ENCODE peak calls at places on chromosome 16, in five cellular contexts. N is lower lobe of right lung, F is psoas muscle, P is A549, W is dorsolateral prefrontal cortex. J is an unnamed sample.

GRCh38 chr16:71564377-71564967 is 12.4 kb downstream of the TAT start:
- DNase-seq in N (no peak), F (peak), P (no peak), W (no peak), J (no peak)

GRCh38 chr16:49540836-49541235 is 167.2 kb downstream of the C16orf78 start:
- DNase-seq in N (no peak), F (no peak), P (no peak), W (no peak), J (no peak)

GRCh38 chr16:11114366-11115164 is 141.4 kb downstream of the SOCS1 start:
- DNase-seq in N (no peak), F (no peak), P (no peak), W (no peak), J (no peak)

GRCh38 chr16:25950586-25951201 is 258.9 kb downstream of the HS3ST4 start:
- DNase-seq in N (no peak), F (no peak), P (no peak), W (no peak), J (no peak)

GRCh38 chr16:850668-851067 is 50.1 kb upstream of the GNG13 start:
- DNase-seq in N (no peak), F (no peak), P (no peak), W (no peak), J (no peak)

GRCh38 chr16:3305109-3306068 is at the start of the genes TIGD7 and ZNF75A:
- DNase-seq in N (peak), F (peak), P (peak), W (peak), J (peak)

GRCh38 chr16:62700456-62701280 is 664.4 kb upstream of the CDH8 start:
- DNase-seq in N (no peak), F (no peak), P (no peak), W (no peak), J (no peak)

GRCh38 chr16:46828943-46829342 is 2.0 kb downstream of the C16orf87 start:
- DNase-seq in N (no peak), F (no peak), P (no peak), W (no peak), J (no peak)

GRCh38 chr16:50282010-50282538 is 15.7 kb downstream of the ADCY7 start:
- DNase-seq in N (peak), F (peak), P (no peak), W (no peak), J (no peak)

GRCh38 chr16:49596699-49597291 is 223.2 kb downstream of the C16orf78 start:
- DNase-seq in N (no peak), F (peak), P (no peak), W (no peak), J (no peak)

GRCh38 chr16:35102780-35103403 is 1643.5 kb downstream of the TP53TG3F start:
- DNase-seq in N (no peak), F (no peak), P (peak), W (no peak), J (no peak)

GRCh38 chr16:24077292-24077691 is 178.8 kb upstream of the CACNG3 start:
- DNase-seq in N (no peak), F (no peak), P (no peak), W (no peak), J (no peak)

GRCh38 chr16:10009691-10010090 is 172.5 kb downstream of the GRIN2A start:
- DNase-seq in N (no peak), F (no peak), P (no peak), W (peak), J (no peak)

GRCh38 chr16:50315346-50315997 is 49.1 kb downstream of the ADCY7 start:
- DNase-seq in N (peak), F (no peak), P (no peak), W (no peak), J (no peak)

GRCh38 chr16:28082624-28083023 is 19.1 kb upstream of the GSG1L start:
- DNase-seq in N (no peak), F (no peak), P (no peak), W (no peak), J (no peak)

GRCh38 chr16:50067290-50067853 is 1.6 kb downstream of the HEATR3 start:
- DNase-seq in N (no peak), F (no peak), P (peak), W (no peak), J (peak)

GRCh38 chr16:9256196-9256595 is 164.8 kb downstream of the HAPSTR1 start:
- DNase-seq in N (peak), F (no peak), P (peak), W (no peak), J (peak)

GRCh38 chr16:74225278-74225677 is 71.3 kb upstream of the PSMD7 start:
- DNase-seq in N (no peak), F (no peak), P (no peak), W (no peak), J (no peak)

GRCh38 chr16:8173111-8173644 is 417.1 kb downstream of the TMEM114 start:
- DNase-seq in N (peak), F (peak), P (peak), W (peak), J (peak)

GRCh38 chr16:23435500-23435899 is 17.5 kb downstream of the COG7 start:
- DNase-seq in N (peak), F (peak), P (peak), W (no peak), J (peak)

GRCh38 chr16:46897471-46897870 is 13.3 kb downstream of the GPT2 start:
- DNase-seq in N (no peak), F (peak), P (no peak), W (no peak), J (no peak)

GRCh38 chr16:2027024-2028010 is 615 bp downstream of the NHERF2 start:
- DNase-seq in N (no peak), F (no peak), P (peak), W (no peak), J (no peak)

GRCh38 chr16:3576211-3576610 is 992 bp downstream of the NLRC3 start:
- DNase-seq in N (no peak), F (peak), P (no peak), W (no peak), J (no peak)

GRCh38 chr16:46949216-46949892 is 24.1 kb downstream of the DNAJA2 start:
- DNase-seq in N (no peak), F (no peak), P (no peak), W (no peak), J (no peak)

GRCh38 chr16:56862776-56863175 is 2.2 kb upstream of the SLC12A3 start:
- DNase-seq in N (no peak), F (no peak), P (no peak), W (no peak), J (no peak)

GRCh38 chr16:359067-359763 is 6.7 kb upstream of the AXIN1 start:
- DNase-seq in N (no peak), F (no peak), P (no peak), W (no peak), J (no peak)

GRCh38 chr16:30894540-30895368 is 877 bp upstream of the BCL7C start:
- DNase-seq in N (no peak), F (no peak), P (no peak), W (no peak), J (no peak)
- TF ChIP-seq CTCF in N (no peak), F (no peak), P (no peak), W (no peak), J (no peak)

DNA sequence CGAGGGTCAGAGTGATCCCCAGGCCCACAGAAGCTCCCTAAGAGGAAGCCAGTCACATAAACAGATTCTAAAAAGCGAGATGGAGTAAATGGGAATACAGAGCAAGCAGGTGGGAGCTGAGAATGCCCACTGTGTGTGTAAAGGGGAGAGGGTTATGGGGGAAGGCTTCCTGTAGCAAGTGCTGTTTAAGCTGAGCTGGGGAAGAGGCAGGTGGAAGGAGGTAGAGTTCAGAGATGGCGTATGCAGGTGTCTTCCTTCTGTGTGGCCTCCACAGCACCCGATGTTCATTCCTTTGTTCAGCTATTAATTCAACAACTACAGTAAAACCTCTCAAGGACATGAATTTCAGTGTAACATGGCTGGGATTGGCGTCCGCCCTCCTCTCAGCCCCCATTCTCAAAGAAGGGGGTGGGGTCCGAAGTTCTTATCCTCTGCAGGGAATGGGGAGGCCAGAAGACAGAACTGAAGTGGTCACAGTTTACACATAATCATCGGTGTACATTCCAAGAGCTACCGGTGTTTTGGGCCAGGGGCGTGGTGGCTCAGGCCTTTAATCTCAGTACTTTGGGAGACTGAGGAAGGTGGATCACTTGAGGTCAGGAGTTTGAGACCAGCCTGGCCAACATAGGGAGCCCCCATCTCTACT is 1.8 kb downstream of the EEF2K start:
- DNase-seq in N (no peak), F (no peak), P (no peak), W (no peak), J (no peak)
- H3K27ac ChIP-seq in N (peak), F (peak), P (peak), W (no peak), J (peak)

DNA sequence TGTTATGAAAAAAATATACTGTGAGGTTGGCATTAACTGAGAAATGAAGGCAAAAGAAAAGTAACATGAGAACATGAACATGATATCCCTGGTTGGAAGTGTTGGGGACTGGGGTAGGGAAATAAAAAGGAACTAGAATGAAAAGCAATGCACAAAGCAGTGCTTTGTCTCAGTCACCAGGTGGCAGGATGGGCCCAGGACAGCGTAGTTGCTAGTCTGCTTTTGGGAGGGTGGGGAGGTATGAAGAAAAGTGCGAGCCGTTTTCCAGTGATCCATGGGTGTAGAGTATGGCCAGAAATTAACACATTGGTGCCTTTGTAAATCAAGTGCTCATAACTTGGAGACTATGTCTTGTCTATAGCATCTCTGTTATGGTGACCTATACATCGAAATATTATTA is 662.5 kb upstream of the SALL1 start:
- DNase-seq in N (no peak), F (no peak), P (no peak), W (no peak), J (no peak)
- TF ChIP-seq CTCF in N (no peak), F (no peak), P (no peak), W (no peak), J (no peak)

GRCh38 chr16:66427451-66427860 is 361 bp downstream of the BEAN1 start:
- DNase-seq in N (no peak), F (no peak), P (no peak), W (no peak), J (no peak)
- H3K27ac ChIP-seq in N (no peak), F (no peak), P (peak), W (no peak), J (no peak)

GRCh38 chr16:30650369-30651123 is at the start of gene PRR14:
- DNase-seq in N (peak), F (peak), P (peak), W (peak), J (peak)
- TF ChIP-seq CTCF in N (peak), F (peak), P (no peak), W (peak), J (no peak)

GRCh38 chr16:89095401-89095974 is 1.8 kb downstream of the ACSF3 start:
- DNase-seq in N (no peak), F (no peak), P (no peak), W (no peak), J (no peak)

GRCh38 chr16:89098767-89099430 is 5.2 kb downstream of the ACSF3 start:
- DNase-seq in N (no peak), F (no peak), P (no peak), W (no peak), J (no peak)

GRCh38 chr16:89097528-89097846 is 3.8 kb downstream of the ACSF3 start:
- DNase-seq in N (no peak), F (no peak), P (no peak), W (no peak), J (no peak)

GRCh38 chr16:89096042-89096717 is 2.5 kb downstream of the ACSF3 start:
- DNase-seq in N (no peak), F (no peak), P (no peak), W (no peak), J (no peak)

GRCh38 chr16:89096768-89097527 is 3.3 kb downstream of the ACSF3 start:
- DNase-seq in N (no peak), F (no peak), P (no peak), W (no peak), J (no peak)
- H3K27ac ChIP-seq in N (no peak), F (no peak), P (no peak), W (no peak), J (no peak)

GRCh38 chr16:67758966-67759365 is 39.9 kb upstream of the GFOD2 start:
- DNase-seq in N (no peak), F (no peak), P (no peak), W (no peak), J (no peak)
- TF ChIP-seq CTCF in N (no peak), F (no peak), P (no peak), W (no peak), J (no peak)

DNA sequence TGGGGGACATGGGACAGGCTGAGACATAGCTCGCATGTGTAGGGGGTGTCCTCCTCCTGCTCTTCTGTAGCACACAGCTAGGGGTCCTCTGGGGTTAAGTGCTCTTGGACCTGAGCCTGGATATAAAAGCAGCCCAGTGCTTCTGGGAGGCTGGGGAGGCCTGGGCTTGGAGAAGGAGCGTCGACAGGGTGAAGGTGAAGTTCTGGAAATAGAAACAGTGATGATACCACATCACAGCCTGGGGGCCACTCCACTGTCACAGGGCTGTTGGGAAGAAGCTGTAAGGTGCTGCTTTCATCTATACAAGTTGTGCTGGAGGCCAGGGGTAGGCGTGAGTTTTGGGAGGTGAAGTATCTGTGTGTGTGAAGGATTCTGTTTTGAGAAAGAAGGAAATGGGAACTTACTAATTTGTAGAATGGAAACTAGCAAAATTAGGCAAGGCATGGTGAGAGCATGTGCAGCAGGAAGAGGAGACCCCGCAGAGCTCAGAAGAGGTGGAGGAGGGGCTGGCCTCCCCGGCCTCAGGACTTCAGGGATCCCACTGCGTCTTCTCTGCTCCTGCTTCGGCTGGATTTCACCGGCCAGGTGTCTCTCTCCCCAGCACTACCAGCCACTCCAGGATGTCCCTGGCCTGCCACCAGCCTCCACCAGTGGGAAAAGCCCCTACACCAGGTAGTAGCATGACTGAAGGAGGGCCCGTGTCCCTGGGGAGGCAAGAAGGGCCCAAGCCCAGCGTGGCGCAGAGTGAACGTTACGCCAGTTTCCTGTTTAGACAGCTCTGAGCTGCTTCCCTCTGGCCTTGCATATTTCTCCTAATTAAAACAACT is 19.4 kb downstream of the PLCG2 start:
- DNase-seq in N (peak), F (no peak), P (no peak), W (no peak), J (no peak)
- H3K27ac ChIP-seq in N (peak), F (no peak), P (no peak), W (peak), J (no peak)

DNA sequence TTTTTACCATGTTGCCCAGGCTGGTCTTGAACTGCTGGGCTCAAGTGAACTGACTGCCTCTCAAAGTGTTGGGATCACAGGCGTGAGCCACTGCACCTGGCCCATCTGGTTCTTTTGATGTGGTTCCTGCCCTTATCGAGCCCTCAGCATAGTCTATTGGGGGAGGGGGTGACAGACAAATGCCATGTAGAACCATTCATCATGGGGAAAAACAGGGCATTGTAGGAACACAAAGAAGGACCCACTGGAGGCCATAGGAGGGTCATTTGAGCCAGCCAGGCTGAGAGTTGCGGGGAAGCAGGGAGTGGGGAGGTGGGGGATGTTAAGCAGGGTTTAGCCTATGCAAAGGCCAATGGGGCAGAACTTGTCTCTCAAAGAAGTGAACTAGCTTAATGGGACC is 11.9 kb downstream of the SEC14L5 start:
- DNase-seq in N (no peak), F (no peak), P (no peak), W (peak), J (no peak)
- TF ChIP-seq CTCF in N (no peak), F (no peak), P (no peak), W (no peak), J (no peak)